ENCODE peak calls at places on chromosome 17, in seven cellular contexts. One of them, this sample, is unnamed.

GRCh38 chr17:30961213-30962188 is 9.3 kb upstream of the RNF135 start:
- ATAC-seq in left ventricle myocardium superior: peak; percentile 21
- ATAC-seq in esophagus mucosa: no peak
- ATAC-seq in left lung: peak; percentile 38
- ATAC-seq in CD4-positive, alpha-beta T cell: peak; percentile 54
- ATAC-seq in Right ventricle myocardium inferior: no peak
- ATAC-seq in activated T-cell treated with anti-CD3 and anti-CD28 coated beads, Interleukin-2, amount 50 U/mL, for 72 hours: peak; percentile 58
- ATAC-seq in this sample: no peak

GRCh38 chr17:47989700-47990099 is 18.8 kb downstream of the CDK5RAP3 start:
- ATAC-seq in CD4-positive, alpha-beta T cell: no peak
- ATAC-seq in left ventricle myocardium superior: no peak
- ATAC-seq in left lung: no peak
- ATAC-seq in esophagus mucosa: no peak
- ATAC-seq in activated T-cell treated with anti-CD3 and anti-CD28 coated beads, Interleukin-2, amount 50 U/mL, for 72 hours: no peak
- ATAC-seq in Right ventricle myocardium inferior: no peak
- ATAC-seq in this sample: no peak

GRCh38 chr17:43791589-43791988 is 11.4 kb downstream of the CFAP97D1 start:
- ATAC-seq in CD4-positive, alpha-beta T cell: no peak
- ATAC-seq in left lung: peak; percentile 40
- ATAC-seq in activated T-cell treated with anti-CD3 and anti-CD28 coated beads, Interleukin-2, amount 50 U/mL, for 72 hours: peak; percentile 69
- ATAC-seq in esophagus mucosa: peak; percentile 86
- ATAC-seq in Right ventricle myocardium inferior: no peak
- ATAC-seq in left ventricle myocardium superior: peak; percentile 67
- ATAC-seq in this sample: no peak

GRCh38 chr17:6186998-6187397 is 116.8 kb downstream of the WSCD1 start:
- ATAC-seq in esophagus mucosa: no peak
- ATAC-seq in left lung: no peak
- ATAC-seq in activated T-cell treated with anti-CD3 and anti-CD28 coated beads, Interleukin-2, amount 50 U/mL, for 72 hours: no peak
- ATAC-seq in left ventricle myocardium superior: no peak
- ATAC-seq in CD4-positive, alpha-beta T cell: no peak
- ATAC-seq in Right ventricle myocardium inferior: no peak
- ATAC-seq in this sample: no peak

GRCh38 chr17:80362428-80363119 is 52.4 kb upstream of the ENDOV start:
- ATAC-seq in activated T-cell treated with anti-CD3 and anti-CD28 coated beads, Interleukin-2, amount 50 U/mL, for 72 hours: no peak
- ATAC-seq in esophagus mucosa: no peak
- ATAC-seq in CD4-positive, alpha-beta T cell: no peak
- ATAC-seq in Right ventricle myocardium inferior: peak; percentile 79
- ATAC-seq in left ventricle myocardium superior: peak; percentile 79
- ATAC-seq in left lung: no peak
- ATAC-seq in this sample: no peak

GRCh38 chr17:5443728-5444127 is 4.8 kb upstream of the C1QBP start:
- ATAC-seq in CD4-positive, alpha-beta T cell: no peak
- ATAC-seq in left lung: no peak
- ATAC-seq in Right ventricle myocardium inferior: no peak
- ATAC-seq in activated T-cell treated with anti-CD3 and anti-CD28 coated beads, Interleukin-2, amount 50 U/mL, for 72 hours: no peak
- ATAC-seq in left ventricle myocardium superior: no peak
- ATAC-seq in esophagus mucosa: no peak
- ATAC-seq in this sample: no peak

GRCh38 chr17:78709688-78710290 is 72.3 kb downstream of the CYTH1 start:
- ATAC-seq in Right ventricle myocardium inferior: peak; percentile 11
- ATAC-seq in activated T-cell treated with anti-CD3 and anti-CD28 coated beads, Interleukin-2, amount 50 U/mL, for 72 hours: peak; percentile 37
- ATAC-seq in CD4-positive, alpha-beta T cell: no peak
- ATAC-seq in left ventricle myocardium superior: no peak
- ATAC-seq in left lung: no peak
- ATAC-seq in esophagus mucosa: no peak
- ATAC-seq in this sample: no peak

GRCh38 chr17:44122825-44123355 is 551 bp downstream of the HDAC5 start:
- ATAC-seq in esophagus mucosa: peak; percentile 3
- ATAC-seq in left lung: peak; percentile 1
- ATAC-seq in left ventricle myocardium superior: no peak
- ATAC-seq in activated T-cell treated with anti-CD3 and anti-CD28 coated beads, Interleukin-2, amount 50 U/mL, for 72 hours: peak; percentile 29
- ATAC-seq in CD4-positive, alpha-beta T cell: peak; percentile 17
- ATAC-seq in Right ventricle myocardium inferior: no peak
- ATAC-seq in this sample: no peak

GRCh38 chr17:16488572-16488997 is 3.4 kb downstream of the LRRC75A start:
- ATAC-seq in left ventricle myocardium superior: no peak
- ATAC-seq in esophagus mucosa: no peak
- ATAC-seq in left lung: no peak
- ATAC-seq in activated T-cell treated with anti-CD3 and anti-CD28 coated beads, Interleukin-2, amount 50 U/mL, for 72 hours: no peak
- ATAC-seq in CD4-positive, alpha-beta T cell: no peak
- ATAC-seq in Right ventricle myocardium inferior: no peak
- ATAC-seq in this sample: no peak

GRCh38 chr17:59451706-59452105 is 113.7 kb upstream of the DHX40 start:
- ATAC-seq in Right ventricle myocardium inferior: no peak
- ATAC-seq in activated T-cell treated with anti-CD3 and anti-CD28 coated beads, Interleukin-2, amount 50 U/mL, for 72 hours: no peak
- ATAC-seq in left lung: no peak
- ATAC-seq in left ventricle myocardium superior: no peak
- ATAC-seq in esophagus mucosa: peak; percentile 76
- ATAC-seq in CD4-positive, alpha-beta T cell: no peak
- ATAC-seq in this sample: no peak

GRCh38 chr17:12342609-12343248 is 322.1 kb downstream of the MAP2K4 start:
- ATAC-seq in activated T-cell treated with anti-CD3 and anti-CD28 coated beads, Interleukin-2, amount 50 U/mL, for 72 hours: no peak
- ATAC-seq in left lung: peak; percentile 57
- ATAC-seq in esophagus mucosa: no peak
- ATAC-seq in left ventricle myocardium superior: no peak
- ATAC-seq in CD4-positive, alpha-beta T cell: no peak
- ATAC-seq in Right ventricle myocardium inferior: no peak
- ATAC-seq in this sample: no peak

GRCh38 chr17:63843387-63844292 is 1.2 kb upstream of the SMARCD2 start:
- ATAC-seq in Right ventricle myocardium inferior: peak; percentile 11
- ATAC-seq in activated T-cell treated with anti-CD3 and anti-CD28 coated beads, Interleukin-2, amount 50 U/mL, for 72 hours: peak; percentile 23
- ATAC-seq in CD4-positive, alpha-beta T cell: no peak
- ATAC-seq in left lung: peak; percentile 1
- ATAC-seq in esophagus mucosa: no peak
- ATAC-seq in left ventricle myocardium superior: peak; percentile 7
- ATAC-seq in this sample: peak; percentile 9

GRCh38 chr17:50918933-50919296 is 52.8 kb upstream of the TOB1 start:
- ATAC-seq in Right ventricle myocardium inferior: no peak
- ATAC-seq in CD4-positive, alpha-beta T cell: peak; percentile 17
- ATAC-seq in esophagus mucosa: peak; percentile 3
- ATAC-seq in activated T-cell treated with anti-CD3 and anti-CD28 coated beads, Interleukin-2, amount 50 U/mL, for 72 hours: peak; percentile 70
- ATAC-seq in left ventricle myocardium superior: peak; percentile 2
- ATAC-seq in left lung: no peak
- ATAC-seq in this sample: no peak

GRCh38 chr17:11986939-11987329 is 10.3 kb downstream of the ZNF18 start:
- ATAC-seq in activated T-cell treated with anti-CD3 and anti-CD28 coated beads, Interleukin-2, amount 50 U/mL, for 72 hours: no peak
- ATAC-seq in Right ventricle myocardium inferior: peak; percentile 70
- ATAC-seq in left ventricle myocardium superior: peak; percentile 74
- ATAC-seq in left lung: peak; percentile 83
- ATAC-seq in CD4-positive, alpha-beta T cell: no peak
- ATAC-seq in esophagus mucosa: peak; percentile 68
- ATAC-seq in this sample: no peak

GRCh38 chr17:63095459-63095858 is 129.4 kb downstream of the TANC2 start:
- ATAC-seq in activated T-cell treated with anti-CD3 and anti-CD28 coated beads, Interleukin-2, amount 50 U/mL, for 72 hours: no peak
- ATAC-seq in esophagus mucosa: peak; percentile 70
- ATAC-seq in left lung: no peak
- ATAC-seq in Right ventricle myocardium inferior: no peak
- ATAC-seq in left ventricle myocardium superior: no peak
- ATAC-seq in CD4-positive, alpha-beta T cell: no peak
- ATAC-seq in this sample: no peak

GRCh38 chr17:40069751-40070643 is 7.2 kb downstream of the THRA start:
- ATAC-seq in CD4-positive, alpha-beta T cell: peak; percentile 43
- ATAC-seq in left lung: peak; percentile 4
- ATAC-seq in esophagus mucosa: peak; percentile 55
- ATAC-seq in Right ventricle myocardium inferior: no peak
- ATAC-seq in activated T-cell treated with anti-CD3 and anti-CD28 coated beads, Interleukin-2, amount 50 U/mL, for 72 hours: peak; percentile 50
- ATAC-seq in left ventricle myocardium superior: peak; percentile 1
- ATAC-seq in this sample: peak; percentile 7

GRCh38 chr17:55413825-55414489 is 7.7 kb downstream of the MMD start:
- ATAC-seq in Right ventricle myocardium inferior: no peak
- ATAC-seq in left ventricle myocardium superior: no peak
- ATAC-seq in activated T-cell treated with anti-CD3 and anti-CD28 coated beads, Interleukin-2, amount 50 U/mL, for 72 hours: peak; percentile 48
- ATAC-seq in esophagus mucosa: no peak
- ATAC-seq in CD4-positive, alpha-beta T cell: no peak
- ATAC-seq in left lung: no peak
- ATAC-seq in this sample: no peak

GRCh38 chr17:79078476-79079190 is 4.0 kb downstream of the ENGASE start:
- ATAC-seq in Right ventricle myocardium inferior: no peak
- ATAC-seq in activated T-cell treated with anti-CD3 and anti-CD28 coated beads, Interleukin-2, amount 50 U/mL, for 72 hours: no peak
- ATAC-seq in left ventricle myocardium superior: no peak
- ATAC-seq in esophagus mucosa: no peak
- ATAC-seq in CD4-positive, alpha-beta T cell: no peak
- ATAC-seq in left lung: no peak
- ATAC-seq in this sample: no peak

GRCh38 chr17:46911311-46911710 is 11.6 kb upstream of the GOSR2 start:
- ATAC-seq in left ventricle myocardium superior: peak; percentile 92
- ATAC-seq in esophagus mucosa: no peak
- ATAC-seq in activated T-cell treated with anti-CD3 and anti-CD28 coated beads, Interleukin-2, amount 50 U/mL, for 72 hours: no peak
- ATAC-seq in CD4-positive, alpha-beta T cell: no peak
- ATAC-seq in Right ventricle myocardium inferior: peak; percentile 48
- ATAC-seq in left lung: no peak
- ATAC-seq in this sample: no peak

GRCh38 chr17:67433248-67433924 is 56.3 kb downstream of the PITPNC1 start:
- ATAC-seq in left lung: no peak
- ATAC-seq in activated T-cell treated with anti-CD3 and anti-CD28 coated beads, Interleukin-2, amount 50 U/mL, for 72 hours: no peak
- ATAC-seq in CD4-positive, alpha-beta T cell: no peak
- ATAC-seq in Right ventricle myocardium inferior: no peak
- ATAC-seq in left ventricle myocardium superior: peak; percentile 20
- ATAC-seq in esophagus mucosa: peak; percentile 67
- ATAC-seq in this sample: no peak

GRCh38 chr17:62617894-62618472 is 9.5 kb upstream of the MRC2 start:
- ATAC-seq in activated T-cell treated with anti-CD3 and anti-CD28 coated beads, Interleukin-2, amount 50 U/mL, for 72 hours: no peak
- ATAC-seq in left lung: peak; percentile 46
- ATAC-seq in CD4-positive, alpha-beta T cell: no peak
- ATAC-seq in Right ventricle myocardium inferior: no peak
- ATAC-seq in esophagus mucosa: peak; percentile 45
- ATAC-seq in left ventricle myocardium superior: no peak
- ATAC-seq in this sample: no peak

GRCh38 chr17:978110-979093 is 1.2 kb downstream of the NXN start:
- ATAC-seq in Right ventricle myocardium inferior: no peak
- ATAC-seq in activated T-cell treated with anti-CD3 and anti-CD28 coated beads, Interleukin-2, amount 50 U/mL, for 72 hours: no peak
- ATAC-seq in left ventricle myocardium superior: peak; percentile 8
- ATAC-seq in left lung: peak; percentile 6
- ATAC-seq in esophagus mucosa: no peak
- ATAC-seq in CD4-positive, alpha-beta T cell: no peak
- ATAC-seq in this sample: no peak

GRCh38 chr17:38980455-38981217 is 13.4 kb upstream of the FBXO47 start:
- ATAC-seq in left lung: no peak
- ATAC-seq in left ventricle myocardium superior: peak; percentile 21
- ATAC-seq in esophagus mucosa: no peak
- ATAC-seq in activated T-cell treated with anti-CD3 and anti-CD28 coated beads, Interleukin-2, amount 50 U/mL, for 72 hours: no peak
- ATAC-seq in Right ventricle myocardium inferior: no peak
- ATAC-seq in CD4-positive, alpha-beta T cell: no peak
- ATAC-seq in this sample: no peak